ENCODE peak calls at places on chromosomes 11 and 22, in seven cellular contexts. U is left ventricle myocardium inferior, D is upper lobe of left lung, I is fibroblast of lung, G is lower lobe of right lung, N is tibial artery, Y is psoas muscle. J is an unnamed sample.

GRCh38 chr11:12094872-12095800 is 15.3 kb upstream of the MICAL2 start:
- DNase-seq in U (no peak), D (peak; percentile 49), I (no peak), G (no peak), N (peak; percentile 27), Y (no peak), J (no peak)

GRCh38 chr22:35064664-35065063 is 1.3 kb upstream of the ISX start:
- DNase-seq in U (no peak), D (no peak), I (no peak), G (no peak), N (no peak), Y (no peak), J (no peak)

GRCh38 chr22:26589367-26589844 is 526 bp downstream of the TPST2 start:
- DNase-seq in U (peak; percentile 23), D (peak; percentile 36), I (peak; percentile 29), G (peak; percentile 66), N (no peak), Y (peak; percentile 45), J (peak; percentile 19)

GRCh38 chr11:64742940-64743590 is 877 bp downstream of the RASGRP2 start:
- DNase-seq in U (peak; percentile 84), D (peak; percentile 87), I (no peak), G (peak; percentile 87), N (peak; percentile 95), Y (peak; percentile 87), J (peak; percentile 80)

GRCh38 chr22:37212174-37212906 is at the start of gene SSTR3:
- DNase-seq in U (no peak), D (no peak), I (peak; percentile 25), G (peak; percentile 32), N (peak; percentile 64), Y (no peak), J (no peak)

GRCh38 chr11:131468565-131468964 is 98.2 kb downstream of the NTM start:
- DNase-seq in U (no peak), D (no peak), I (no peak), G (no peak), N (no peak), Y (no peak), J (no peak)

GRCh38 chr22:44340271-44341239 is 27.8 kb upstream of the SHISAL1 start:
- DNase-seq in U (no peak), D (no peak), I (no peak), G (no peak), N (no peak), Y (no peak), J (no peak)

GRCh38 chr11:63490551-63491239 is at the start of gene PLAAT5:
- DNase-seq in U (peak; percentile 35), D (no peak), I (peak; percentile 37), G (peak; percentile 64), N (no peak), Y (peak; percentile 49), J (no peak)

GRCh38 chr11:11876458-11876857 is 34.7 kb downstream of the USP47 start:
- DNase-seq in U (no peak), D (no peak), I (no peak), G (no peak), N (no peak), Y (no peak), J (no peak)

GRCh38 chr11:5204787-5205186 is 4.3 kb upstream of the OR51V1 start:
- DNase-seq in U (no peak), D (no peak), I (peak; percentile 61), G (no peak), N (no peak), Y (no peak), J (no peak)

GRCh38 chr22:30208631-30209603 is 37.6 kb downstream of the LIF start:
- DNase-seq in U (peak; percentile 74), D (peak; percentile 52), I (peak; percentile 95), G (no peak), N (peak; percentile 88), Y (peak; percentile 74), J (no peak)

GRCh38 chr22:41382098-41382578 is 396 bp downstream of the TEF start:
- DNase-seq in U (peak; percentile 77), D (peak; percentile 62), I (no peak), G (peak; percentile 81), N (peak; percentile 91), Y (peak; percentile 79), J (peak; percentile 46)

GRCh38 chr11:86888164-86888977 is 66.8 kb downstream of the FZD4 start:
- DNase-seq in U (no peak), D (no peak), I (peak; percentile 92), G (no peak), N (no peak), Y (no peak), J (no peak)

GRCh38 chr11:57460017-57460755 is at the start of gene RTN4RL2:
- DNase-seq in U (peak; percentile 48), D (no peak), I (peak; percentile 34), G (peak; percentile 61), N (no peak), Y (peak; percentile 45), J (peak; percentile 23)

GRCh38 chr11:116461789-116462188 is 311.0 kb downstream of the BUD13 start:
- DNase-seq in U (no peak), D (no peak), I (no peak), G (no peak), N (no peak), Y (no peak), J (no peak)

GRCh38 chr11:122538060-122538459 is 117.5 kb upstream of the UBASH3B start:
- DNase-seq in U (no peak), D (no peak), I (no peak), G (no peak), N (no peak), Y (no peak), J (no peak)

GRCh38 chr22:30025187-30025586 is 55.1 kb upstream of the HORMAD2 start:
- DNase-seq in U (no peak), D (peak; percentile 69), I (no peak), G (peak; percentile 68), N (no peak), Y (no peak), J (no peak)

GRCh38 chr11:123318623-123319022 is 111.4 kb upstream of the GRAMD1B start:
- DNase-seq in U (no peak), D (no peak), I (no peak), G (no peak), N (no peak), Y (no peak), J (no peak)

GRCh38 chr22:31969789-31970489 is 25.6 kb downstream of the YWHAH start:
- DNase-seq in U (peak; percentile 29), D (peak; percentile 81), I (peak; percentile 62), G (peak; percentile 75), N (peak; percentile 74), Y (peak; percentile 42), J (peak; percentile 44)

GRCh38 chr11:67634366-67635230 is 4.9 kb upstream of the NUDT8 start:
- DNase-seq in U (no peak), D (no peak), I (no peak), G (no peak), N (no peak), Y (no peak), J (no peak)

DNA sequence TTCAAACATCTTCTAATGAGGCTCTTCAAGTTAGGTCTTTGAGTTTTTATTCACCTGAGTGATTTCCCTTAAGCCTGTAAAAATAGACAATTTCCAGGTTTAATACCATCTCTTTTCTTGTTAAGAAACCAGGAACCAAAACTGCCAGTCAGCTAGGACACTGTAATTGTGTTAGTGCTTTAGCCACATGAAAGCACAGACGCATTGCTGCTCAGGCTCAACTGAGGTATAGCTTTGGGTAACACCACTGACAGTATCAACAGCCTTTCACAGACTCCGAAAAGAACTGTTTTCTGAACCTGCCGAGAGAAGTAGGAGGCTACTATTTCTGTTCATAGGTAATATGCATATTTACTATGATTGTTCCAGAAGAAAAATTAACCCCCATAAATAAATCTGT is 768.7 kb downstream of the ETS1 start:
- DNase-seq in U (no peak), D (no peak), I (no peak), G (no peak), N (no peak), Y (no peak), J (no peak)
- H3K9me3 ChIP-seq in U (no peaks in the 10 kb centered on the region), D (no peaks in the 10 kb centered on the region), I (no peaks in the 10 kb centered on the region), G (no peaks in the 10 kb centered on the region), N (no peaks in the 10 kb centered on the region), Y (no peaks in the 10 kb centered on the region), J (no peaks in the 10 kb centered on the region)

GRCh38 chr22:47370448-47371262 is 608.2 kb downstream of the TBC1D22A start:
- DNase-seq in U (no peak), D (peak; percentile 18), I (no peak), G (peak; percentile 13), N (peak; percentile 53), Y (no peak), J (no peak)

GRCh38 chr22:47369431-47370015 is 607.1 kb downstream of the TBC1D22A start:
- DNase-seq in U (no peak), D (no peak), I (no peak), G (no peak), N (no peak), Y (no peak), J (no peak)

GRCh38 chr22:47372111-47372581 is 609.7 kb downstream of the TBC1D22A start:
- DNase-seq in U (no peak), D (peak; percentile 18), I (no peak), G (peak; percentile 41), N (no peak), Y (no peak), J (no peak)

GRCh38 chr22:47372596-47373385 is 610.3 kb downstream of the TBC1D22A start:
- DNase-seq in U (no peak), D (peak; percentile 18), I (no peak), G (peak; percentile 33), N (peak; percentile 46), Y (no peak), J (no peak)

GRCh38 chr22:47371263-47372090 is 609.0 kb downstream of the TBC1D22A start:
- DNase-seq in U (no peak), D (peak; percentile 6), I (no peak), G (peak; percentile 34), N (no peak), Y (no peak), J (no peak)
- H3K9me3 ChIP-seq in U (no peaks in the 10 kb centered on the region), D (no peaks in the 10 kb centered on the region), I (no peaks in the 10 kb centered on the region), G (no peaks in the 10 kb centered on the region), N (no peaks in the 10 kb centered on the region), Y (no peaks in the 10 kb centered on the region), J (no peaks in the 10 kb centered on the region)

GRCh38 chr11:70643642-70644041 is 245.3 kb downstream of the CTTN start:
- DNase-seq in U (no peak), D (no peak), I (no peak), G (no peak), N (no peak), Y (no peak), J (no peak)
- H3K9me3 ChIP-seq in U (no peaks in the 10 kb centered on the region), D (no peaks in the 10 kb centered on the region), I (no peaks in the 10 kb centered on the region), G (no peaks in the 10 kb centered on the region), N (no peaks in the 10 kb centered on the region), Y (no peaks in the 10 kb centered on the region), J (no peaks in the 10 kb centered on the region)

GRCh38 chr11:92308366-92308765 is 83.7 kb downstream of the FAT3 start:
- DNase-seq in U (no peak), D (no peak), I (no peak), G (no peak), N (no peak), Y (no peak), J (no peak)

GRCh38 chr11:92302766-92303165 is 78.1 kb downstream of the FAT3 start:
- DNase-seq in U (no peak), D (no peak), I (peak; percentile 81), G (no peak), N (no peak), Y (no peak), J (no peak)

GRCh38 chr11:92304271-92304670 is 79.7 kb downstream of the FAT3 start:
- DNase-seq in U (no peak), D (no peak), I (no peak), G (no peak), N (no peak), Y (no peak), J (no peak)

GRCh38 chr11:92311616-92312449 is 87.2 kb downstream of the FAT3 start:
- DNase-seq in U (no peak), D (no peak), I (no peak), G (no peak), N (no peak), Y (no peak), J (no peak)

GRCh38 chr11:92306966-92307504 is 82.4 kb downstream of the FAT3 start:
- DNase-seq in U (no peak), D (no peak), I (peak; percentile 39), G (no peak), N (no peak), Y (no peak), J (no peak)
- H3K9me3 ChIP-seq in U (no peaks in the 10 kb centered on the region), D (no peaks in the 10 kb centered on the region), I (no peaks in the 10 kb centered on the region), G (no peaks in the 10 kb centered on the region), N (no peaks in the 10 kb centered on the region), Y (no peaks in the 10 kb centered on the region), J (no peaks in the 10 kb centered on the region)